ENCODE peak calls at places on chromosome 1, in four cellular contexts. W, C, R and Q are unnamed samples.

GRCh38 chr1:68808351-68808750 is 311.5 kb upstream of the DEPDC1 start:
- DNase-seq in W (no peak), C (no peak), R (no peak), Q (no peak)

GRCh38 chr1:22107126-22107525 is 35.8 kb downstream of the WNT4 start:
- DNase-seq in C (no peak), W (no peak), R (no peak), Q (no peak)

GRCh38 chr1:205239078-205239477 is 11.3 kb downstream of the TMCC2 start:
- DNase-seq in W (no peak), R (no peak), C (no peak), Q (no peak)

GRCh38 chr1:54077359-54077758 is 24.0 kb downstream of the TCEANC2 start:
- DNase-seq in C (no peak), W (no peak), R (no peak), Q (no peak)

GRCh38 chr1:156412653-156413309 is 43.8 kb downstream of the RHBG start:
- DNase-seq in W (no peak), R (no peak), C (no peak), Q (no peak)

GRCh38 chr1:110163591-110163990 is 13.3 kb downstream of the SLC6A17 start:
- DNase-seq in R (no peak), W (no peak), C (no peak), Q (no peak)

GRCh38 chr1:112393634-112393976 is 2.4 kb upstream of the CTTNBP2NL start:
- DNase-seq in R (no peak), C (no peak), W (no peak), Q (peak; percentile 74)

GRCh38 chr1:18641005-18641941 is 10.6 kb downstream of the PAX7 start:
- DNase-seq in R (no peak), W (no peak), C (no peak), Q (no peak)

GRCh38 chr1:2235300-2235998 is 7.3 kb downstream of the SKI start:
- DNase-seq in W (no peak), C (no peak), R (no peak), Q (no peak)

GRCh38 chr1:1461721-1462317 is 9.7 kb upstream of the ATAD3B start:
- DNase-seq in W (no peak), C (no peak), R (no peak), Q (no peak)

GRCh38 chr1:164803366-164803765 is 244.4 kb downstream of the PBX1 start:
- DNase-seq in R (no peak), C (no peak), W (no peak), Q (no peak)

GRCh38 chr1:169588785-169589485 is 2.7 kb upstream of the F5 start:
- DNase-seq in R (no peak), C (no peak), W (no peak), Q (no peak)